ENCODE peak calls at places on chromosomes 11 and 22, in five cellular contexts. One of them, this sample, is unnamed.

GRCh38 chr11:94504689-94505293 is 7.5 kb upstream of the C11orf97 start:
- DNase-seq in choroid plexus epithelial cell: peak
- DNase-seq in heart left ventricle: no peak
- DNase-seq in EH: peak
- DNase-seq in CD8-positive, alpha-beta memory T cell: no peak
- DNase-seq in this sample: peak

GRCh38 chr11:1038361-1038760 is 1.8 kb upstream of the MUC6 start:
- DNase-seq in EH: no peak
- DNase-seq in heart left ventricle: no peak
- DNase-seq in choroid plexus epithelial cell: no peak
- DNase-seq in CD8-positive, alpha-beta memory T cell: no peak
- DNase-seq in this sample: no peak

GRCh38 chr22:26172389-26172990 is 3.2 kb downstream of the SEZ6L start:
- DNase-seq in CD8-positive, alpha-beta memory T cell: no peak
- DNase-seq in choroid plexus epithelial cell: peak
- DNase-seq in heart left ventricle: no peak
- DNase-seq in EH: peak
- DNase-seq in this sample: no peak

GRCh38 chr11:13008625-13009475 is at the start of gene RASSF10:
- DNase-seq in EH: peak
- DNase-seq in heart left ventricle: peak
- DNase-seq in choroid plexus epithelial cell: no peak
- DNase-seq in CD8-positive, alpha-beta memory T cell: no peak
- DNase-seq in this sample: no peak

GRCh38 chr11:118606844-118607228 is 579 bp upstream of the PHLDB1 start:
- DNase-seq in CD8-positive, alpha-beta memory T cell: no peak
- DNase-seq in EH: no peak
- DNase-seq in heart left ventricle: no peak
- DNase-seq in choroid plexus epithelial cell: no peak
- DNase-seq in this sample: no peak

GRCh38 chr22:19055801-19056200 is 66.4 kb downstream of the DGCR2 start:
- DNase-seq in heart left ventricle: no peak
- DNase-seq in choroid plexus epithelial cell: no peak
- DNase-seq in CD8-positive, alpha-beta memory T cell: no peak
- DNase-seq in EH: no peak
- DNase-seq in this sample: no peak

GRCh38 chr11:35088676-35089075 is 50.3 kb upstream of the CD44 start:
- DNase-seq in heart left ventricle: no peak
- DNase-seq in CD8-positive, alpha-beta memory T cell: no peak
- DNase-seq in EH: peak
- DNase-seq in choroid plexus epithelial cell: peak
- DNase-seq in this sample: peak

GRCh38 chr11:75279273-75279672 is 38.7 kb downstream of the TPBGL start:
- DNase-seq in CD8-positive, alpha-beta memory T cell: no peak
- DNase-seq in heart left ventricle: no peak
- DNase-seq in EH: peak
- DNase-seq in choroid plexus epithelial cell: peak
- DNase-seq in this sample: no peak

GRCh38 chr22:17121235-17122195 is at the start of gene TMEM121B:
- DNase-seq in CD8-positive, alpha-beta memory T cell: no peak
- DNase-seq in EH: peak
- DNase-seq in choroid plexus epithelial cell: peak
- DNase-seq in heart left ventricle: peak
- DNase-seq in this sample: no peak

GRCh38 chr11:71486320-71486719 is 33.3 kb downstream of the NADSYN1 start:
- DNase-seq in heart left ventricle: no peak
- DNase-seq in CD8-positive, alpha-beta memory T cell: no peak
- DNase-seq in EH: no peak
- DNase-seq in choroid plexus epithelial cell: no peak
- DNase-seq in this sample: no peak

GRCh38 chr22:36055376-36056310 is 27.0 kb upstream of the RBFOX2 start:
- DNase-seq in heart left ventricle: peak
- DNase-seq in choroid plexus epithelial cell: peak
- DNase-seq in CD8-positive, alpha-beta memory T cell: no peak
- DNase-seq in EH: peak
- DNase-seq in this sample: no peak

GRCh38 chr22:45067731-45068130 is 57.9 kb upstream of the PHF21B start:
- DNase-seq in choroid plexus epithelial cell: no peak
- DNase-seq in EH: peak
- DNase-seq in CD8-positive, alpha-beta memory T cell: no peak
- DNase-seq in heart left ventricle: no peak
- DNase-seq in this sample: no peak

GRCh38 chr11:83836883-83837654 is 550.9 kb upstream of the CCDC90B start:
- DNase-seq in EH: peak
- DNase-seq in choroid plexus epithelial cell: peak
- DNase-seq in CD8-positive, alpha-beta memory T cell: no peak
- DNase-seq in heart left ventricle: peak
- DNase-seq in this sample: peak

GRCh38 chr11:76830639-76831312 is 29.9 kb upstream of the ACER3 start:
- DNase-seq in heart left ventricle: no peak
- DNase-seq in EH: peak
- DNase-seq in CD8-positive, alpha-beta memory T cell: no peak
- DNase-seq in choroid plexus epithelial cell: peak
- DNase-seq in this sample: peak

GRCh38 chr22:29870574-29870973 is 12.4 kb upstream of the MTMR3 start:
- DNase-seq in CD8-positive, alpha-beta memory T cell: no peak
- DNase-seq in EH: peak
- DNase-seq in heart left ventricle: no peak
- DNase-seq in choroid plexus epithelial cell: peak
- DNase-seq in this sample: no peak

GRCh38 chr11:12921580-12922157 is 87.4 kb upstream of the RASSF10 start:
- DNase-seq in EH: no peak
- DNase-seq in choroid plexus epithelial cell: no peak
- DNase-seq in heart left ventricle: no peak
- DNase-seq in CD8-positive, alpha-beta memory T cell: no peak
- DNase-seq in this sample: no peak

GRCh38 chr11:107818491-107818890 is 40.1 kb downstream of the SLC35F2 start:
- DNase-seq in CD8-positive, alpha-beta memory T cell: no peak
- DNase-seq in heart left ventricle: no peak
- DNase-seq in EH: no peak
- DNase-seq in choroid plexus epithelial cell: no peak
- DNase-seq in this sample: no peak

GRCh38 chr11:91261513-91261912 is 963.1 kb upstream of the FAT3 start:
- DNase-seq in EH: no peak
- DNase-seq in CD8-positive, alpha-beta memory T cell: no peak
- DNase-seq in choroid plexus epithelial cell: no peak
- DNase-seq in heart left ventricle: no peak
- DNase-seq in this sample: no peak

GRCh38 chr22:48898524-48899377 is 928.9 kb downstream of the BRD1 start:
- DNase-seq in EH: no peak
- DNase-seq in CD8-positive, alpha-beta memory T cell: no peak
- DNase-seq in heart left ventricle: no peak
- DNase-seq in choroid plexus epithelial cell: no peak
- DNase-seq in this sample: no peak

GRCh38 chr22:29041408-29041807 is 20.2 kb downstream of the C22orf31 start:
- DNase-seq in EH: peak
- DNase-seq in heart left ventricle: no peak
- DNase-seq in CD8-positive, alpha-beta memory T cell: no peak
- DNase-seq in choroid plexus epithelial cell: peak
- DNase-seq in this sample: peak

GRCh38 chr11:117946842-117947526 is 17.8 kb upstream of the TMPRSS13 start:
- DNase-seq in CD8-positive, alpha-beta memory T cell: peak
- DNase-seq in choroid plexus epithelial cell: peak
- DNase-seq in EH: peak
- DNase-seq in heart left ventricle: peak
- DNase-seq in this sample: peak

GRCh38 chr11:26632691-26633159 is 60.7 kb upstream of the MUC15 start:
- DNase-seq in heart left ventricle: no peak
- DNase-seq in choroid plexus epithelial cell: no peak
- DNase-seq in EH: no peak
- DNase-seq in CD8-positive, alpha-beta memory T cell: no peak
- DNase-seq in this sample: no peak

GRCh38 chr22:22752556-22753477 is 108.4 kb downstream of the GGTLC2 start:
- DNase-seq in choroid plexus epithelial cell: peak
- DNase-seq in heart left ventricle: no peak
- DNase-seq in CD8-positive, alpha-beta memory T cell: no peak
- DNase-seq in EH: peak
- DNase-seq in this sample: peak

GRCh38 chr22:38614331-38615122 is 41.7 kb downstream of the FAM227A start:
- DNase-seq in CD8-positive, alpha-beta memory T cell: no peak
- DNase-seq in EH: peak
- DNase-seq in choroid plexus epithelial cell: peak
- DNase-seq in heart left ventricle: peak
- DNase-seq in this sample: peak

GRCh38 chr11:1486054-1486825 is at the start of gene MOB2:
- DNase-seq in choroid plexus epithelial cell: peak
- DNase-seq in heart left ventricle: no peak
- DNase-seq in CD8-positive, alpha-beta memory T cell: no peak
- DNase-seq in EH: no peak
- DNase-seq in this sample: no peak

GRCh38 chr22:45218974-45219373 is 21.7 kb downstream of the KIAA0930 start:
- DNase-seq in heart left ventricle: no peak
- DNase-seq in EH: peak
- DNase-seq in CD8-positive, alpha-beta memory T cell: no peak
- DNase-seq in choroid plexus epithelial cell: no peak
- DNase-seq in this sample: no peak

GRCh38 chr11:128592454-128592853 is 5.1 kb upstream of the ETS1 start:
- DNase-seq in EH: no peak
- DNase-seq in choroid plexus epithelial cell: no peak
- DNase-seq in heart left ventricle: no peak
- DNase-seq in CD8-positive, alpha-beta memory T cell: no peak
- DNase-seq in this sample: no peak

GRCh38 chr11:808427-809286 is 1.1 kb upstream of the RPLP2 start:
- DNase-seq in choroid plexus epithelial cell: no peak
- DNase-seq in heart left ventricle: no peak
- DNase-seq in EH: no peak
- DNase-seq in CD8-positive, alpha-beta memory T cell: no peak
- DNase-seq in this sample: peak